ENCODE peak calls at places on chromosomes 13 and 19, in eight cellular contexts. I, N, E, M, X, P, O and S are unnamed samples.

GRCh38 chr19:1826557-1827521 is 14.8 kb upstream of the ATP8B3 start:
- DNase-seq in I (no peak), P (no peak), O (peak; percentile 58), M (peak; percentile 86), N (no peak), E (peak; percentile 69), X (no peak), S (no peak)

GRCh38 chr13:23289917-23290357 is 109.2 kb downstream of the SGCG start:
- DNase-seq in O (peak; percentile 10), N (no peak), X (no peak), I (no peak), P (no peak), M (peak; percentile 0), E (no peak), S (no peak)

GRCh38 chr13:26036383-26036782 is 15.4 kb downstream of the SHISA2 start:
- DNase-seq in X (no peak), P (no peak), N (no peak), M (no peak), O (no peak), I (no peak), E (no peak), S (no peak)

GRCh38 chr13:114122591-114123211 is 9.7 kb downstream of the RASA3 start:
- DNase-seq in P (no peak), N (no peak), E (no peak), M (no peak), O (peak; percentile 30), X (no peak), I (no peak), S (no peak)

GRCh38 chr13:55361141-55361540 is 1779.6 kb upstream of the PRR20A start:
- DNase-seq in E (no peak), P (no peak), O (no peak), X (no peak), I (no peak), M (no peak), N (no peak), S (no peak)

GRCh38 chr19:40585677-40586422 is 9.2 kb downstream of the SHKBP1 start:
- DNase-seq in M (no peak), I (no peak), X (peak; percentile 69), E (no peak), O (no peak), P (no peak), N (no peak), S (peak; percentile 70)

GRCh38 chr13:34358811-34359513 is 541.0 kb downstream of the RFC3 start:
- DNase-seq in O (no peak), N (no peak), E (no peak), P (no peak), X (no peak), M (no peak), I (no peak), S (no peak)

GRCh38 chr13:49374585-49375290 is 69.1 kb downstream of the CAB39L start:
- DNase-seq in M (peak; percentile 61), X (no peak), N (no peak), E (no peak), I (peak; percentile 15), O (no peak), P (no peak), S (no peak)

GRCh38 chr13:26946675-26947342 is 186.2 kb upstream of the GPR12 start:
- DNase-seq in M (peak; percentile 66), X (peak; percentile 50), P (peak; percentile 16), I (peak; percentile 50), O (peak; percentile 48), N (peak; percentile 44), E (peak; percentile 74), S (peak; percentile 3)

GRCh38 chr13:45466359-45466758 is 1.6 kb downstream of the COG3 start:
- DNase-seq in I (no peak), P (no peak), O (no peak), X (no peak), E (no peak), M (no peak), N (no peak), S (no peak)

GRCh38 chr19:13024958-13025653 is 29.8 kb downstream of the NFIX start:
- DNase-seq in O (no peak), P (no peak), X (no peak), N (no peak), M (no peak), I (no peak), E (peak; percentile 69), S (no peak)

GRCh38 chr19:9622531-9622930 is 1.5 kb upstream of the ZNF561 start:
- DNase-seq in M (no peak), N (no peak), I (no peak), O (no peak), E (no peak), P (no peak), X (no peak), S (no peak)

GRCh38 chr19:38209671-38210457 is 14.2 kb downstream of the DPF1 start:
- DNase-seq in O (peak; percentile 79), N (no peak), E (peak; percentile 82), M (no peak), X (no peak), I (no peak), P (no peak), S (no peak)

GRCh38 chr13:72295173-72295572 is 428.2 kb upstream of the DACH1 start:
- DNase-seq in X (no peak), I (no peak), P (no peak), E (no peak), O (no peak), M (no peak), N (no peak), S (no peak)

GRCh38 chr19:4241824-4242430 is 5.0 kb upstream of the YJU2 start:
- DNase-seq in X (no peak), M (no peak), I (no peak), N (no peak), O (no peak), P (no peak), E (no peak), S (no peak)

GRCh38 chr19:31520633-31521032 is 171.4 kb upstream of the TSHZ3 start:
- DNase-seq in O (no peak), I (no peak), M (no peak), X (no peak), N (no peak), P (no peak), E (no peak), S (no peak)

DNA sequence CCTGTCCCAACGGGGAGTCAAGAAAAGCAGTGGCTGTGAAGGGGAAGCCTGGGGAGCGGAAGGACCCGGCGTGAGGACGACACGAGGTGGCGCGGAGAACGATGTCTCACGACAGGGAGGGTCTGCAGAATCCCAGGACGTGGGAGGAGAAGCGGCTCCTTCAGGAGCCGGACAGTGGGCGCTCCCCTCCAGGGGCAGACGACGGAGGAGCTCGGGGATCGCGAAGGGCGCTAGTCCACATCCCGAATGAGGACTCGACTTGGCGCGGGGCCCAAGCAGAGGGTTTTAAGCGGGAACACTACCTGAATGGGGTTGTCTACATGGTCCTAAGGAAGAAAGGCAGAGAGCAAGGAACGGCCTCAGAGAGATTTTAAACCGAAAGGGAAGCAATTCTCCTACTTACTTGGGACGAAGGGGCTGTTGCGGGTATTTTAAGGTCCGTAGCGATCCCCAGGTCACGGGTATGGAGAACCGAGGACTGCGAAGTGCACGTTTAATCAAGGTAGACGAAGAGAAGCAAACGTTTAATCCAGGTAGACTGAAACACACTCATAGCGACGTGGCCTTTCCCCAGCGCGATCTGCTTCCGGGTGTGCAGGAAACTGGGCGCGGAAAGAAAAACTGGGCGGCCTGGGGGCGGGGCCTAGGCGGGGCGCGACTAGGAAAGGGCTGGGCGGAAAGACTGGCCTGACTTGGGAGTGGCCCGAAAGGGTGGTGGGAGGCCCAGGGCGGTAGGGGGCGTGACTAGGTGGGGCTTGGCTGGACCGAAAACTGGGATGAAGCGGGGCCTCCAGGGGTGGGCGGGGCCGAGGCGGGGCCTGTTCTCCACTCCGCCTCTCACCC is at the start of gene ZNF841:
- DNase-seq in M (peak; percentile 96), I (peak; percentile 50), N (no peak), P (peak; percentile 60), X (peak; percentile 37), O (peak; percentile 94), E (peak; percentile 98), S (peak; percentile 93)
- TF ChIP-seq CTCF in M (no peak), I (no peak), N (no peak), P (no peak), X (no peak), O (no peak), E (peak; percentile 0), S (no peak)

GRCh38 chr13:20118268-20119140 is 42.3 kb downstream of the GJA3 start:
- DNase-seq in E (peak; percentile 72), P (no peak), X (peak; percentile 21), O (peak; percentile 71), M (peak; percentile 41), N (no peak), I (no peak), S (no peak)
- TF ChIP-seq REST in E (no peak), P (no peak), X (no peak), O (no peak), M (no peak), N (no peak), I (no peak), S (no peak)

DNA sequence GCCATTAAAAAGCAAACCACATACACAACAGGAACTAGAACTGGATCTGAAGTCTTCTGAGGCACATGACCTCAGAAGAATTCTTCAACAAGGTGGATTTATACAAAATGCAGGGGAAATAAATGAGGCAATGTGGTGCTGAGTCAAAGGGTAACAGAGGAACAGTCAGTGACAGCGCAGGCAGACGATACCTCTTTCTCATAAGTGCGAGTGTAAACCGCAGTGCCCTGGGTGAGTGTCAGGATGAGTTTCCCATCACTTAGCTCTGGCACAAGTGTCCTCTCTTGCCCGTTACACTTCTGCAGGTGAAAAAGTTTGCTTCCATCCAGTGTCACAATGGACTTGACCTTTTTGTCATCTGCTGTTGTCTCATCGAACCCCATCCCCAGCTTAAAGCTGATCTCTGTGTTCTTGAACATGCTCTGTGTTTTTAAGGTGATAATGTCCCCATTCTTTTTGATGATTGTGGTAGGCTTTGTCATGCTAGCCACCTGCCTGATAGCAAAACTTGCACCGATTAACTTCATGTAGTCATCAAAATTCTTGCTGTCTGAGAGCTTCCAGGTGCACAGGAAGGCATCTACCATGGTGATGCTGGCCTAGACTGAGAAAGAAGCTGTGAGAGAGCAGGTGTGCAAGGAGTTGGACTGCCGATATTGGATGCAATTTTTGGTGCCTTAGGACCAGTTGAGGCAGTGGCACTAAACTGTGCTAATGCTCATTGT is 97.3 kb downstream of the AKAP11 start:
- DNase-seq in X (no peak), M (no peak), O (no peak), I (no peak), N (no peak), P (no peak), E (no peak), S (no peak)
- H3K27ac ChIP-seq in X (no peak overlapping the region), M (no peak overlapping the region), O (no peak overlapping the region), I (no peak overlapping the region), N (no peak overlapping the region), P (peak overlapping the region; percentile 64), E (no peak overlapping the region), S (no peak overlapping the region)

GRCh38 chr19:16381756-16382401 is 57.3 kb downstream of the KLF2 start:
- DNase-seq in X (no peak), I (no peak), N (no peak), M (no peak), O (no peak), P (no peak), E (no peak), S (no peak)

GRCh38 chr19:16384688-16385087 is 60.1 kb downstream of the KLF2 start:
- DNase-seq in O (no peak), M (no peak), P (no peak), N (no peak), E (no peak), X (no peak), I (no peak), S (no peak)

GRCh38 chr19:16382775-16383543 is 58.3 kb downstream of the KLF2 start:
- DNase-seq in N (peak; percentile 56), O (peak; percentile 78), P (no peak), E (peak; percentile 91), M (peak; percentile 82), I (peak; percentile 39), X (peak; percentile 75), S (peak; percentile 69)

GRCh38 chr19:16385296-16385695 is 60.7 kb downstream of the KLF2 start:
- DNase-seq in O (no peak), N (no peak), E (no peak), M (no peak), X (no peak), P (no peak), I (no peak), S (no peak)

GRCh38 chr19:16383584-16384161 is 59.0 kb downstream of the KLF2 start:
- DNase-seq in N (no peak), P (no peak), E (no peak), X (no peak), I (no peak), M (no peak), O (no peak), S (no peak)
- TF ChIP-seq CTCF in N (peak; percentile 8), P (no peak), E (no peak), X (no peak), I (peak; percentile 54), M (no peak), O (peak; percentile 6), S (no peak)